ENCODE peak calls at places on chromosome 16, in six cellular contexts. P is suprapubic skin, W is IMR-90, Z is upper lobe of left lung, N is heart left ventricle, X is HCT116. B is an unnamed sample.

GRCh38 chr16:67593288-67593687 is 31.0 kb downstream of the CTCF start:
- DNase-seq in X (no peak), W (no peak), P (no peak), N (no peak), Z (no peak), B (no peak)

GRCh38 chr16:71198408-71198807 is 32.1 kb downstream of the HYDIN start:
- DNase-seq in N (no peak), W (no peak), Z (no peak), X (no peak), P (no peak), B (no peak)

GRCh38 chr16:58426960-58427359 is 34.7 kb downstream of the GINS3 start:
- DNase-seq in Z (no peak), X (no peak), N (peak), W (no peak), P (no peak), B (no peak)

GRCh38 chr16:69463876-69464275 is 39.5 kb downstream of the CYB5B start:
- DNase-seq in N (no peak), W (no peak), P (no peak), X (no peak), Z (no peak), B (no peak)

GRCh38 chr16:55411231-55411630 is 67.8 kb upstream of the MMP2 start:
- DNase-seq in X (no peak), P (no peak), W (peak), Z (no peak), N (no peak), B (no peak)

GRCh38 chr16:23469814-23470213 is 16.8 kb upstream of the COG7 start:
- DNase-seq in X (peak), Z (no peak), N (no peak), P (no peak), W (peak), B (peak)

GRCh38 chr16:85616608-85617311 is 3.6 kb downstream of the GSE1 start:
- DNase-seq in N (peak), X (no peak), W (no peak), Z (peak), P (no peak), B (no peak)

GRCh38 chr16:74731853-74732477 is 31.3 kb upstream of the MLKL start:
- DNase-seq in Z (no peak), W (no peak), X (no peak), P (no peak), N (no peak), B (no peak)

GRCh38 chr16:81449899-81450608 is 5.4 kb downstream of the CMIP start:
- DNase-seq in X (no peak), Z (no peak), W (no peak), N (no peak), P (no peak), B (no peak)

GRCh38 chr16:15811778-15812750 is 44.8 kb downstream of the MYH11 start:
- DNase-seq in X (no peak), Z (no peak), P (no peak), N (no peak), W (peak), B (no peak)

GRCh38 chr16:55494994-55495421 is 13.9 kb upstream of the LPCAT2 start:
- DNase-seq in W (peak), X (no peak), Z (no peak), N (no peak), P (peak), B (peak)

GRCh38 chr16:67865318-67865717 is 7.5 kb upstream of the EDC4 start:
- DNase-seq in X (no peak), Z (no peak), W (peak), P (no peak), N (no peak), B (no peak)

GRCh38 chr16:78500659-78501226 is 401.3 kb downstream of the WWOX start:
- DNase-seq in W (no peak), X (no peak), N (no peak), P (no peak), Z (no peak), B (no peak)

GRCh38 chr16:77540656-77541055 is 105.8 kb upstream of the ADAMTS18 start:
- DNase-seq in N (no peak), X (no peak), W (no peak), P (no peak), Z (no peak), B (peak)

GRCh38 chr16:81625544-81626152 is 153.4 kb upstream of the PLCG2 start:
- DNase-seq in P (no peak), W (peak), N (peak), X (no peak), Z (no peak), B (peak)

GRCh38 chr16:12016166-12016947 is 39.8 kb downstream of the SNX29 start:
- DNase-seq in Z (no peak), X (no peak), P (no peak), N (no peak), W (peak), B (no peak)

GRCh38 chr16:2846511-2847310 is 11.3 kb downstream of the PRSS22 start:
- DNase-seq in N (no peak), X (no peak), P (no peak), Z (no peak), W (peak), B (peak)

GRCh38 chr16:21602785-21603184 is 3.4 kb downstream of the METTL9 start:
- DNase-seq in Z (no peak), N (no peak), W (no peak), X (no peak), P (no peak), B (no peak)

GRCh38 chr16:21598676-21599157 is 660 bp upstream of the METTL9 start:
- DNase-seq in X (no peak), Z (no peak), P (no peak), W (no peak), N (no peak), B (no peak)

GRCh38 chr16:21599158-21599993 is at the start of gene METTL9:
- DNase-seq in W (peak), N (peak), Z (peak), X (peak), P (peak), B (peak)

GRCh38 chr16:21597571-21598030 is 1.8 kb upstream of the METTL9 start:
- DNase-seq in Z (no peak), W (no peak), P (no peak), X (no peak), N (no peak), B (no peak)

DNA sequence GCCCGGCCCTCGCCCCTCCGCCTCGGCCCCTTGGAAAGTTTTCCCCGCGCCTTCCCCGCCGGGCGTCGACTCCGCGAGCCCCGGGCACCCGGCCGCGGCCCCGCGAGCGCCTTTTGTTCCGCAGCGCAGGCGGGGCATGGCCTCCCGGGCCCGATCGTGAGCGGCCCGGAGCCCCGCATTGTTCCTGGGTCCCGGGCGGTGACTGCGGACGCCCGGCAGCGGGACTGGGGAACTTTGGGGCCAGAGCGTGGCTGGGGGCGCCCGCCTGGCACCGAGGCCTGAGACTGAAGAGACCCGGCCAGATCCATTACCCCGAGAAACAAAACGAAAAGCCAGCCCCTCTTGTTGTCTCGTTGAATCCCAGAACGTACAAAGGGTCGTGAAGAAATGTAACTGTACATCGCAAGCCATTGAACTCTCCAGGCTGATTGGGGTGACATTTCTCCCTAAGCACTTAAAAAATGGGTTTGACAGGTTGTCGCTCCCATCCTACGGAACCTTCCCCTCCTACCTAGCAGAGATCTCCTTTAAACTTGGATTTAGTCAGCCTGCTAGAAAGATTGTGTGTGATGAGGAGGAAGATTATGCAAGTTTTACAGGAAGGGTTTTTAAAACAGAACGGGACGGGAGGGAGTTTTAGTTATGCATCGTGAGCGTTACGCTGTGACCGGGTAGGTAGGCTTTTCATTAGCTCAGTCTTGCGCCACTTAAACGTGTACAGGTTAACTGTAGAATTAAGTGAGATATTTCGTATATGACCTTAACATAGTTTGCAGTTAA is 807 bp downstream of the METTL9 start:
- DNase-seq in P (no peak), X (no peak), Z (no peak), N (peak), W (peak), B (peak)
- TF ChIP-seq POLR2A in P (no peak), X (no peak), Z (no peak), N (no peak), W (no peak), B (no peak)

GRCh38 chr16:57299719-57300386 is 15.4 kb upstream of the PLLP start:
- DNase-seq in Z (peak), P (peak), W (peak), X (peak), N (peak), B (peak)
- TF ChIP-seq POLR2A in Z (peak), P (no peak), W (no peak), X (no peak), N (no peak), B (no peak)

GRCh38 chr16:87492721-87493554 is at the start of gene ZCCHC14:
- DNase-seq in Z (peak), P (peak), N (peak), W (peak), X (peak), B (peak)
- TF ChIP-seq POLR2A in Z (peak), P (no peak), N (peak), W (peak), X (peak), B (peak)

GRCh38 chr16:1293921-1294656 is 15.3 kb upstream of the UBE2I start:
- DNase-seq in N (no peak), P (no peak), Z (no peak), X (no peak), W (no peak), B (no peak)
- TF ChIP-seq POLR2A in N (no peak), P (no peak), Z (no peak), X (no peak), W (no peak), B (no peak)

GRCh38 chr16:52350031-52350430 is 196.9 kb downstream of the TOX3 start:
- DNase-seq in Z (no peak), X (no peak), W (no peak), P (no peak), N (no peak), B (no peak)
- TF ChIP-seq POLR2A in Z (no peak), X (no peak), W (no peak), P (no peak), N (no peak), B (no peak)

B was measured in H54.